ENCODE peak calls at places on chromosomes 1 and 21, in seven cellular contexts. R, A, N, Q, B, Z and L are unnamed samples.

GRCh38 chr1:19123837-19124236 is 86.2 kb downstream of the UBR4 start:
- DNase-seq in R (peak; percentile 75), N (no peak), Q (no peak), A (no peak), Z (peak; percentile 17), B (peak; percentile 74), L (no peak)

GRCh38 chr1:48668339-48668738 is 108.4 kb downstream of the BEND5 start:
- DNase-seq in A (no peak), Z (no peak), B (no peak), R (no peak), N (no peak), Q (no peak), L (no peak)

GRCh38 chr1:202343652-202344349 is 2.1 kb upstream of the UBE2T start:
- DNase-seq in Q (no peak), A (peak; percentile 58), R (peak; percentile 58), N (no peak), B (peak; percentile 64), Z (peak; percentile 77), L (peak; percentile 85)

GRCh38 chr1:201562257-201562656 is 23.3 kb downstream of the NAV1 start:
- DNase-seq in R (no peak), A (peak; percentile 43), Q (no peak), N (no peak), B (no peak), Z (peak; percentile 98), L (no peak)

GRCh38 chr1:110192541-110192940 is 17.6 kb upstream of the KCNC4 start:
- DNase-seq in N (no peak), B (no peak), Z (no peak), A (no peak), Q (no peak), R (no peak), L (no peak)

GRCh38 chr21:39006653-39007417 is 176.4 kb downstream of the PSMG1 start:
- DNase-seq in R (peak; percentile 68), Z (no peak), N (no peak), A (no peak), B (no peak), Q (peak; percentile 64), L (peak; percentile 84)

GRCh38 chr1:36710901-36711300 is 228.2 kb upstream of the CSF3R start:
- DNase-seq in N (no peak), B (no peak), R (no peak), Q (no peak), A (no peak), Z (no peak), L (no peak)

GRCh38 chr1:23149110-23149509 is 19.5 kb downstream of the LUZP1 start:
- DNase-seq in Q (no peak), Z (no peak), R (peak; percentile 28), B (no peak), A (peak; percentile 64), N (no peak), L (no peak)

GRCh38 chr1:184988506-184988905 is 14.2 kb upstream of the NIBAN1 start:
- DNase-seq in R (no peak), A (no peak), B (no peak), Q (no peak), Z (no peak), N (no peak), L (no peak)

GRCh38 chr21:37551406-37552355 is 185.1 kb downstream of the DYRK1A start:
- DNase-seq in A (no peak), B (no peak), R (no peak), Q (peak; percentile 28), N (peak; percentile 29), Z (no peak), L (no peak)

GRCh38 chr1:17014671-17015567 is 3.2 kb upstream of the ATP13A2 start:
- DNase-seq in A (no peak), Q (no peak), B (no peak), R (no peak), N (no peak), Z (no peak), L (no peak)

GRCh38 chr1:46616277-46617107 is at the start of gene MOB3C:
- DNase-seq in Z (peak; percentile 80), A (peak; percentile 47), R (peak; percentile 49), B (peak; percentile 44), Q (peak; percentile 81), N (peak; percentile 37), L (peak; percentile 78)

GRCh38 chr21:33949516-33950424 is 34.2 kb upstream of the ATP5PO start:
- DNase-seq in N (no peak), R (peak; percentile 15), A (no peak), Z (no peak), Q (no peak), B (peak; percentile 84), L (no peak)

GRCh38 chr1:16371725-16372124 is 4.7 kb downstream of the SZRD1 start:
- DNase-seq in N (no peak), R (peak; percentile 52), Q (no peak), B (no peak), Z (peak; percentile 84), A (peak; percentile 39), L (no peak)

GRCh38 chr1:211975152-211975941 is 60.0 kb downstream of the INTS7 start:
- DNase-seq in B (no peak), Q (no peak), N (no peak), Z (no peak), R (no peak), A (no peak), L (no peak)

GRCh38 chr1:1629430-1630190 is 2.4 kb upstream of the MMP23B start:
- DNase-seq in R (no peak), A (no peak), N (no peak), B (peak; percentile 83), Q (no peak), Z (no peak), L (no peak)